ENCODE peak calls at places on chromosomes 1 and 21, in five cellular contexts. One of them, this sample, is unnamed.

GRCh38 chr1:168488153-168488552 is 55.6 kb downstream of the XCL2 start:
- DNase-seq in DMS153: peak
- DNase-seq in sigmoid colon: peak
- DNase-seq in stimulated activated CD8-positive, alpha-beta memory T cell treated with anti-CD3 and anti-CD28 coated beads, Interleukin-7, amount 100 ng/mL, for 1 hour: no peak
- DNase-seq in activated CD4-positive, alpha-beta T cell treated with anti-CD3 and anti-CD28 coated beads, Interleukin-2, amount 10 ng/mL, durations not matched to agents 24 days and 14 days: no peak
- DNase-seq in this sample: no peak

GRCh38 chr1:203871114-203871875 is 9.9 kb downstream of the SNRPE start:
- DNase-seq in DMS153: peak
- DNase-seq in stimulated activated CD8-positive, alpha-beta memory T cell treated with anti-CD3 and anti-CD28 coated beads, Interleukin-7, amount 100 ng/mL, for 1 hour: no peak
- DNase-seq in sigmoid colon: peak
- DNase-seq in activated CD4-positive, alpha-beta T cell treated with anti-CD3 and anti-CD28 coated beads, Interleukin-2, amount 10 ng/mL, durations not matched to agents 24 days and 14 days: peak
- DNase-seq in this sample: no peak

GRCh38 chr1:19639999-19640362 is 4.1 kb upstream of the NBL1 start:
- DNase-seq in sigmoid colon: peak
- DNase-seq in DMS153: no peak
- DNase-seq in stimulated activated CD8-positive, alpha-beta memory T cell treated with anti-CD3 and anti-CD28 coated beads, Interleukin-7, amount 100 ng/mL, for 1 hour: no peak
- DNase-seq in activated CD4-positive, alpha-beta T cell treated with anti-CD3 and anti-CD28 coated beads, Interleukin-2, amount 10 ng/mL, durations not matched to agents 24 days and 14 days: no peak
- DNase-seq in this sample: no peak

GRCh38 chr1:17282836-17283235 is 25.2 kb upstream of the PADI4 start:
- DNase-seq in activated CD4-positive, alpha-beta T cell treated with anti-CD3 and anti-CD28 coated beads, Interleukin-2, amount 10 ng/mL, durations not matched to agents 24 days and 14 days: no peak
- DNase-seq in sigmoid colon: no peak
- DNase-seq in DMS153: no peak
- DNase-seq in stimulated activated CD8-positive, alpha-beta memory T cell treated with anti-CD3 and anti-CD28 coated beads, Interleukin-7, amount 100 ng/mL, for 1 hour: no peak
- DNase-seq in this sample: no peak

GRCh38 chr1:29633784-29634183 is 397.5 kb downstream of the PTPRU start:
- DNase-seq in DMS153: no peak
- DNase-seq in activated CD4-positive, alpha-beta T cell treated with anti-CD3 and anti-CD28 coated beads, Interleukin-2, amount 10 ng/mL, durations not matched to agents 24 days and 14 days: no peak
- DNase-seq in stimulated activated CD8-positive, alpha-beta memory T cell treated with anti-CD3 and anti-CD28 coated beads, Interleukin-7, amount 100 ng/mL, for 1 hour: no peak
- DNase-seq in sigmoid colon: no peak
- DNase-seq in this sample: no peak

GRCh38 chr1:178241057-178241456 is 147.2 kb downstream of the RASAL2 start:
- DNase-seq in DMS153: no peak
- DNase-seq in activated CD4-positive, alpha-beta T cell treated with anti-CD3 and anti-CD28 coated beads, Interleukin-2, amount 10 ng/mL, durations not matched to agents 24 days and 14 days: no peak
- DNase-seq in stimulated activated CD8-positive, alpha-beta memory T cell treated with anti-CD3 and anti-CD28 coated beads, Interleukin-7, amount 100 ng/mL, for 1 hour: no peak
- DNase-seq in sigmoid colon: no peak
- DNase-seq in this sample: no peak

GRCh38 chr1:117606608-117607261 is 887 bp downstream of the TENT5C start:
- DNase-seq in stimulated activated CD8-positive, alpha-beta memory T cell treated with anti-CD3 and anti-CD28 coated beads, Interleukin-7, amount 100 ng/mL, for 1 hour: peak
- DNase-seq in activated CD4-positive, alpha-beta T cell treated with anti-CD3 and anti-CD28 coated beads, Interleukin-2, amount 10 ng/mL, durations not matched to agents 24 days and 14 days: peak
- DNase-seq in DMS153: no peak
- DNase-seq in sigmoid colon: peak
- DNase-seq in this sample: no peak

GRCh38 chr1:55329091-55329490 is 113.9 kb upstream of the USP24 start:
- DNase-seq in activated CD4-positive, alpha-beta T cell treated with anti-CD3 and anti-CD28 coated beads, Interleukin-2, amount 10 ng/mL, durations not matched to agents 24 days and 14 days: no peak
- DNase-seq in sigmoid colon: no peak
- DNase-seq in stimulated activated CD8-positive, alpha-beta memory T cell treated with anti-CD3 and anti-CD28 coated beads, Interleukin-7, amount 100 ng/mL, for 1 hour: no peak
- DNase-seq in DMS153: no peak
- DNase-seq in this sample: no peak

GRCh38 chr1:149997585-149998262 is 12.8 kb downstream of the OTUD7B start:
- DNase-seq in stimulated activated CD8-positive, alpha-beta memory T cell treated with anti-CD3 and anti-CD28 coated beads, Interleukin-7, amount 100 ng/mL, for 1 hour: no peak
- DNase-seq in sigmoid colon: no peak
- DNase-seq in DMS153: no peak
- DNase-seq in activated CD4-positive, alpha-beta T cell treated with anti-CD3 and anti-CD28 coated beads, Interleukin-2, amount 10 ng/mL, durations not matched to agents 24 days and 14 days: no peak
- DNase-seq in this sample: no peak

GRCh38 chr1:156944268-156944667 is 23.8 kb downstream of the LRRC71 start:
- DNase-seq in sigmoid colon: no peak
- DNase-seq in DMS153: no peak
- DNase-seq in activated CD4-positive, alpha-beta T cell treated with anti-CD3 and anti-CD28 coated beads, Interleukin-2, amount 10 ng/mL, durations not matched to agents 24 days and 14 days: no peak
- DNase-seq in stimulated activated CD8-positive, alpha-beta memory T cell treated with anti-CD3 and anti-CD28 coated beads, Interleukin-7, amount 100 ng/mL, for 1 hour: no peak
- DNase-seq in this sample: no peak

GRCh38 chr21:31624961-31625491 is 34.5 kb upstream of the SOD1 start:
- DNase-seq in DMS153: no peak
- DNase-seq in stimulated activated CD8-positive, alpha-beta memory T cell treated with anti-CD3 and anti-CD28 coated beads, Interleukin-7, amount 100 ng/mL, for 1 hour: no peak
- DNase-seq in activated CD4-positive, alpha-beta T cell treated with anti-CD3 and anti-CD28 coated beads, Interleukin-2, amount 10 ng/mL, durations not matched to agents 24 days and 14 days: no peak
- DNase-seq in sigmoid colon: no peak
- DNase-seq in this sample: no peak

GRCh38 chr1:182644863-182645262 is 39.5 kb downstream of the RGS8 start:
- DNase-seq in sigmoid colon: no peak
- DNase-seq in activated CD4-positive, alpha-beta T cell treated with anti-CD3 and anti-CD28 coated beads, Interleukin-2, amount 10 ng/mL, durations not matched to agents 24 days and 14 days: no peak
- DNase-seq in DMS153: no peak
- DNase-seq in stimulated activated CD8-positive, alpha-beta memory T cell treated with anti-CD3 and anti-CD28 coated beads, Interleukin-7, amount 100 ng/mL, for 1 hour: no peak
- DNase-seq in this sample: no peak

GRCh38 chr1:113714606-113715269 is 44.5 kb downstream of the PHTF1 start:
- DNase-seq in DMS153: no peak
- DNase-seq in stimulated activated CD8-positive, alpha-beta memory T cell treated with anti-CD3 and anti-CD28 coated beads, Interleukin-7, amount 100 ng/mL, for 1 hour: no peak
- DNase-seq in activated CD4-positive, alpha-beta T cell treated with anti-CD3 and anti-CD28 coated beads, Interleukin-2, amount 10 ng/mL, durations not matched to agents 24 days and 14 days: no peak
- DNase-seq in sigmoid colon: no peak
- DNase-seq in this sample: no peak

GRCh38 chr21:39373634-39374033 is 24.7 kb upstream of the HMGN1 start:
- DNase-seq in stimulated activated CD8-positive, alpha-beta memory T cell treated with anti-CD3 and anti-CD28 coated beads, Interleukin-7, amount 100 ng/mL, for 1 hour: no peak
- DNase-seq in sigmoid colon: no peak
- DNase-seq in activated CD4-positive, alpha-beta T cell treated with anti-CD3 and anti-CD28 coated beads, Interleukin-2, amount 10 ng/mL, durations not matched to agents 24 days and 14 days: peak
- DNase-seq in DMS153: no peak
- DNase-seq in this sample: no peak

GRCh38 chr1:1087351-1088035 is 13.4 kb upstream of the RNF223 start:
- DNase-seq in stimulated activated CD8-positive, alpha-beta memory T cell treated with anti-CD3 and anti-CD28 coated beads, Interleukin-7, amount 100 ng/mL, for 1 hour: no peak
- DNase-seq in DMS153: no peak
- DNase-seq in sigmoid colon: no peak
- DNase-seq in activated CD4-positive, alpha-beta T cell treated with anti-CD3 and anti-CD28 coated beads, Interleukin-2, amount 10 ng/mL, durations not matched to agents 24 days and 14 days: no peak
- DNase-seq in this sample: no peak